ENCODE peak calls at places on chromosomes 5 and 9, in eight cellular contexts. O, Q, H, E, M, D, B and Z are unnamed samples.

GRCh38 chr5:147437161-147437596 is 72.7 kb downstream of the DPYSL3 start:
- DNase-seq in O (no peak), Q (no peak), H (no peak), E (no peak), M (no peak), D (no peak), B (no peak), Z (no peak)

GRCh38 chr9:91207889-91208651 is 153.6 kb downstream of the AUH start:
- DNase-seq in O (no peak), Q (no peak), H (no peak), E (peak; percentile 37), M (no peak), D (no peak), B (peak; percentile 10), Z (no peak)

GRCh38 chr9:126985870-126986498 is 71.4 kb downstream of the RALGPS1 start:
- DNase-seq in O (peak; percentile 65), Q (peak; percentile 74), H (peak; percentile 77), E (peak; percentile 98), M (peak; percentile 74), D (peak; percentile 33), B (peak; percentile 74), Z (peak; percentile 19)

GRCh38 chr5:173643964-173644363 is 27.5 kb upstream of the BOD1 start:
- DNase-seq in O (no peak), Q (no peak), H (no peak), E (no peak), M (no peak), D (no peak), B (peak; percentile 50), Z (peak; percentile 55)

GRCh38 chr5:14870347-14871083 is 1.1 kb downstream of the ANKH start:
- DNase-seq in O (no peak), Q (peak; percentile 57), H (no peak), E (no peak), M (peak; percentile 69), D (no peak), B (no peak), Z (no peak)

GRCh38 chr9:32918628-32919027 is 82.8 kb downstream of the APTX start:
- DNase-seq in O (no peak), Q (no peak), H (no peak), E (no peak), M (no peak), D (no peak), B (no peak), Z (no peak)

GRCh38 chr9:128298535-128299482 is 22.7 kb downstream of the SWI5 start:
- DNase-seq in O (no peak), Q (no peak), H (no peak), E (peak; percentile 78), M (no peak), D (no peak), B (no peak), Z (no peak)

GRCh38 chr5:171422902-171423663 is 3.6 kb downstream of the FGF18 start:
- DNase-seq in O (no peak), Q (no peak), H (no peak), E (no peak), M (no peak), D (no peak), B (no peak), Z (no peak)

GRCh38 chr5:154712518-154713437 is 42.4 kb upstream of the LARP1 start:
- DNase-seq in O (no peak), Q (no peak), H (peak; percentile 71), E (peak; percentile 63), M (no peak), D (no peak), B (peak; percentile 81), Z (no peak)

GRCh38 chr5:168947212-168947868 is 353.6 kb downstream of the SLIT3 start:
- DNase-seq in O (no peak), Q (no peak), H (no peak), E (peak; percentile 37), M (peak; percentile 49), D (peak; percentile 48), B (no peak), Z (peak; percentile 27)

GRCh38 chr9:14670718-14671117 is 22.5 kb downstream of the ZDHHC21 start:
- DNase-seq in O (no peak), Q (no peak), H (no peak), E (peak; percentile 36), M (no peak), D (peak; percentile 9), B (no peak), Z (no peak)

GRCh38 chr5:123505633-123506032 is 6.3 kb upstream of the CSNK1G3 start:
- DNase-seq in O (no peak), Q (no peak), H (no peak), E (no peak), M (no peak), D (no peak), B (peak; percentile 34), Z (no peak)

GRCh38 chr9:115263731-115264130 is 145.8 kb upstream of the TNC start:
- DNase-seq in O (no peak), Q (no peak), H (no peak), E (peak; percentile 67), M (no peak), D (peak; percentile 46), B (no peak), Z (no peak)

GRCh38 chr5:62431735-62432617 is 19.4 kb downstream of the IPO11 start:
- DNase-seq in O (no peak), Q (no peak), H (no peak), E (no peak), M (no peak), D (peak; percentile 60), B (no peak), Z (no peak)

GRCh38 chr9:111897831-111898144 is 1.2 kb downstream of the UGCG start:
- DNase-seq in O (no peak), Q (no peak), H (no peak), E (peak; percentile 37), M (peak; percentile 9), D (no peak), B (no peak), Z (no peak)

GRCh38 chr5:54673523-54674225 is 156.1 kb downstream of the SNX18 start:
- DNase-seq in O (peak; percentile 5), Q (no peak), H (peak; percentile 84), E (no peak), M (peak; percentile 16), D (no peak), B (no peak), Z (peak; percentile 5)

GRCh38 chr5:92519717-92520632 is 1061.0 kb downstream of the NR2F1-AS1 start:
- DNase-seq in O (no peak), Q (no peak), H (no peak), E (peak; percentile 3), M (no peak), D (no peak), B (peak; percentile 89), Z (no peak)